ENCODE peak calls at places on chromosomes 4 and X, in eight cellular contexts. One of them, this sample, is unnamed.
A peak's percentile ranks its signal among the peaks of the same experiment; 100 is the strongest.

GRCh38 chr4:8394125-8394524 is 46.4 kb downstream of the ACOX3 start:
- DNase-seq in stromal cell of bone marrow: peak; percentile 20
- DNase-seq in cardiac septum: no peak
- DNase-seq in activated T-cell treated with anti-CD3 and anti-CD28 coated beads, Interleukin-2, amount 50 U/mL, for 72 hours: no peak
- DNase-seq in GM10248: no peak
- DNase-seq in NCI-H2171 treated with DMSO at 0.1 percent for 48 hours: no peak
- DNase-seq in mesothelial cell of epicardium: no peak
- DNase-seq in effector CD4-positive, alpha-beta T cell: no peak
- DNase-seq in this sample: no peak

GRCh38 chr4:1567808-1568581 is 116.1 kb downstream of the FAM53A start:
- DNase-seq in stromal cell of bone marrow: no peak
- DNase-seq in cardiac septum: no peak
- DNase-seq in activated T-cell treated with anti-CD3 and anti-CD28 coated beads, Interleukin-2, amount 50 U/mL, for 72 hours: no peak
- DNase-seq in GM10248: no peak
- DNase-seq in NCI-H2171 treated with DMSO at 0.1 percent for 48 hours: no peak
- DNase-seq in mesothelial cell of epicardium: no peak
- DNase-seq in effector CD4-positive, alpha-beta T cell: no peak
- DNase-seq in this sample: no peak

GRCh38 chr4:101205878-101206277 is 141.4 kb downstream of the PPP3CA start:
- DNase-seq in stromal cell of bone marrow: peak; percentile 50
- DNase-seq in cardiac septum: no peak
- DNase-seq in activated T-cell treated with anti-CD3 and anti-CD28 coated beads, Interleukin-2, amount 50 U/mL, for 72 hours: peak; percentile 61
- DNase-seq in GM10248: peak; percentile 8
- DNase-seq in NCI-H2171 treated with DMSO at 0.1 percent for 48 hours: no peak
- DNase-seq in mesothelial cell of epicardium: no peak
- DNase-seq in effector CD4-positive, alpha-beta T cell: peak; percentile 8
- DNase-seq in this sample: peak; percentile 47

GRCh38 chr4:16801356-16801755 is 97.1 kb downstream of the LDB2 start:
- DNase-seq in stromal cell of bone marrow: no peak
- DNase-seq in cardiac septum: no peak
- DNase-seq in activated T-cell treated with anti-CD3 and anti-CD28 coated beads, Interleukin-2, amount 50 U/mL, for 72 hours: no peak
- DNase-seq in GM10248: no peak
- DNase-seq in NCI-H2171 treated with DMSO at 0.1 percent for 48 hours: no peak
- DNase-seq in mesothelial cell of epicardium: no peak
- DNase-seq in effector CD4-positive, alpha-beta T cell: no peak
- DNase-seq in this sample: no peak

GRCh38 chrX:149487292-149487691 is 17.8 kb downstream of the IDS start:
- DNase-seq in stromal cell of bone marrow: no peak
- DNase-seq in cardiac septum: no peak
- DNase-seq in activated T-cell treated with anti-CD3 and anti-CD28 coated beads, Interleukin-2, amount 50 U/mL, for 72 hours: no peak
- DNase-seq in GM10248: no peak
- DNase-seq in NCI-H2171 treated with DMSO at 0.1 percent for 48 hours: no peak
- DNase-seq in mesothelial cell of epicardium: no peak
- DNase-seq in effector CD4-positive, alpha-beta T cell: no peak
- DNase-seq in this sample: no peak

GRCh38 chrX:110418857-110419249 is 60.2 kb downstream of the RTL9 start:
- DNase-seq in stromal cell of bone marrow: no peak
- DNase-seq in cardiac septum: no peak
- DNase-seq in activated T-cell treated with anti-CD3 and anti-CD28 coated beads, Interleukin-2, amount 50 U/mL, for 72 hours: no peak
- DNase-seq in GM10248: no peak
- DNase-seq in NCI-H2171 treated with DMSO at 0.1 percent for 48 hours: no peak
- DNase-seq in mesothelial cell of epicardium: no peak
- DNase-seq in effector CD4-positive, alpha-beta T cell: no peak
- DNase-seq in this sample: no peak

GRCh38 chrX:13398073-13398823 is 78.4 kb upstream of the ATXN3L start:
- DNase-seq in stromal cell of bone marrow: peak; percentile 97
- DNase-seq in cardiac septum: no peak
- DNase-seq in activated T-cell treated with anti-CD3 and anti-CD28 coated beads, Interleukin-2, amount 50 U/mL, for 72 hours: peak; percentile 38
- DNase-seq in GM10248: no peak
- DNase-seq in NCI-H2171 treated with DMSO at 0.1 percent for 48 hours: no peak
- DNase-seq in mesothelial cell of epicardium: no peak
- DNase-seq in effector CD4-positive, alpha-beta T cell: no peak
- DNase-seq in this sample: no peak

GRCh38 chrX:54721424-54721823 is 76.6 kb downstream of the ITIH6 start:
- DNase-seq in stromal cell of bone marrow: no peak
- DNase-seq in cardiac septum: no peak
- DNase-seq in activated T-cell treated with anti-CD3 and anti-CD28 coated beads, Interleukin-2, amount 50 U/mL, for 72 hours: no peak
- DNase-seq in GM10248: no peak
- DNase-seq in NCI-H2171 treated with DMSO at 0.1 percent for 48 hours: no peak
- DNase-seq in mesothelial cell of epicardium: no peak
- DNase-seq in effector CD4-positive, alpha-beta T cell: no peak
- DNase-seq in this sample: no peak

GRCh38 chr4:175905939-175906338 is 93.9 kb upstream of the GPM6A start:
- DNase-seq in stromal cell of bone marrow: no peak
- DNase-seq in cardiac septum: no peak
- DNase-seq in activated T-cell treated with anti-CD3 and anti-CD28 coated beads, Interleukin-2, amount 50 U/mL, for 72 hours: no peak
- DNase-seq in GM10248: no peak
- DNase-seq in NCI-H2171 treated with DMSO at 0.1 percent for 48 hours: no peak
- DNase-seq in mesothelial cell of epicardium: no peak
- DNase-seq in effector CD4-positive, alpha-beta T cell: no peak
- DNase-seq in this sample: no peak

GRCh38 chrX:42119076-42119475 is 195.7 kb upstream of the CASK start:
- DNase-seq in stromal cell of bone marrow: peak; percentile 62
- DNase-seq in cardiac septum: no peak
- DNase-seq in activated T-cell treated with anti-CD3 and anti-CD28 coated beads, Interleukin-2, amount 50 U/mL, for 72 hours: no peak
- DNase-seq in GM10248: no peak
- DNase-seq in NCI-H2171 treated with DMSO at 0.1 percent for 48 hours: peak; percentile 95
- DNase-seq in mesothelial cell of epicardium: no peak
- DNase-seq in effector CD4-positive, alpha-beta T cell: no peak
- DNase-seq in this sample: no peak

GRCh38 chrX:17077349-17077748 is 130.9 kb downstream of the REPS2 start:
- DNase-seq in stromal cell of bone marrow: no peak
- DNase-seq in cardiac septum: no peak
- DNase-seq in activated T-cell treated with anti-CD3 and anti-CD28 coated beads, Interleukin-2, amount 50 U/mL, for 72 hours: no peak
- DNase-seq in GM10248: no peak
- DNase-seq in NCI-H2171 treated with DMSO at 0.1 percent for 48 hours: no peak
- DNase-seq in mesothelial cell of epicardium: no peak
- DNase-seq in effector CD4-positive, alpha-beta T cell: no peak
- DNase-seq in this sample: no peak

GRCh38 chr4:169225812-169226211 is 44.9 kb downstream of the SH3RF1 start:
- DNase-seq in stromal cell of bone marrow: no peak
- DNase-seq in cardiac septum: no peak
- DNase-seq in activated T-cell treated with anti-CD3 and anti-CD28 coated beads, Interleukin-2, amount 50 U/mL, for 72 hours: no peak
- DNase-seq in GM10248: no peak
- DNase-seq in NCI-H2171 treated with DMSO at 0.1 percent for 48 hours: no peak
- DNase-seq in mesothelial cell of epicardium: no peak
- DNase-seq in effector CD4-positive, alpha-beta T cell: no peak
- DNase-seq in this sample: no peak

GRCh38 chr4:151540728-151541437 is 131.9 kb downstream of the FHIP1A start:
- DNase-seq in stromal cell of bone marrow: peak; percentile 70
- DNase-seq in cardiac septum: no peak
- DNase-seq in activated T-cell treated with anti-CD3 and anti-CD28 coated beads, Interleukin-2, amount 50 U/mL, for 72 hours: no peak
- DNase-seq in GM10248: no peak
- DNase-seq in NCI-H2171 treated with DMSO at 0.1 percent for 48 hours: no peak
- DNase-seq in mesothelial cell of epicardium: peak; percentile 44
- DNase-seq in effector CD4-positive, alpha-beta T cell: no peak
- DNase-seq in this sample: no peak

GRCh38 chr4:39255266-39255665 is 72.9 kb downstream of the WDR19 start:
- DNase-seq in stromal cell of bone marrow: no peak
- DNase-seq in cardiac septum: no peak
- DNase-seq in activated T-cell treated with anti-CD3 and anti-CD28 coated beads, Interleukin-2, amount 50 U/mL, for 72 hours: no peak
- DNase-seq in GM10248: no peak
- DNase-seq in NCI-H2171 treated with DMSO at 0.1 percent for 48 hours: no peak
- DNase-seq in mesothelial cell of epicardium: no peak
- DNase-seq in effector CD4-positive, alpha-beta T cell: no peak
- DNase-seq in this sample: no peak

GRCh38 chrX:16511776-16512400 is 138.1 kb upstream of the S100G start:
- DNase-seq in stromal cell of bone marrow: no peak
- DNase-seq in cardiac septum: no peak
- DNase-seq in activated T-cell treated with anti-CD3 and anti-CD28 coated beads, Interleukin-2, amount 50 U/mL, for 72 hours: no peak
- DNase-seq in GM10248: no peak
- DNase-seq in NCI-H2171 treated with DMSO at 0.1 percent for 48 hours: no peak
- DNase-seq in mesothelial cell of epicardium: no peak
- DNase-seq in effector CD4-positive, alpha-beta T cell: no peak
- DNase-seq in this sample: no peak

GRCh38 chr4:42995343-42995944 is 102.9 kb downstream of the GRXCR1 start:
- DNase-seq in stromal cell of bone marrow: peak; percentile 3
- DNase-seq in cardiac septum: no peak
- DNase-seq in activated T-cell treated with anti-CD3 and anti-CD28 coated beads, Interleukin-2, amount 50 U/mL, for 72 hours: no peak
- DNase-seq in GM10248: peak; percentile 32
- DNase-seq in NCI-H2171 treated with DMSO at 0.1 percent for 48 hours: peak; percentile 67
- DNase-seq in mesothelial cell of epicardium: no peak
- DNase-seq in effector CD4-positive, alpha-beta T cell: no peak
- DNase-seq in this sample: no peak

GRCh38 chr4:80202784-80203553 is 5.7 kb downstream of the PRDM8 start:
- DNase-seq in stromal cell of bone marrow: no peak
- DNase-seq in cardiac septum: no peak
- DNase-seq in activated T-cell treated with anti-CD3 and anti-CD28 coated beads, Interleukin-2, amount 50 U/mL, for 72 hours: peak; percentile 65
- DNase-seq in GM10248: peak; percentile 45
- DNase-seq in NCI-H2171 treated with DMSO at 0.1 percent for 48 hours: no peak
- DNase-seq in mesothelial cell of epicardium: no peak
- DNase-seq in effector CD4-positive, alpha-beta T cell: peak; percentile 44
- DNase-seq in this sample: no peak

GRCh38 chr4:79528241-79528706 is 120.2 kb upstream of the GK2 start:
- DNase-seq in stromal cell of bone marrow: no peak
- DNase-seq in cardiac septum: no peak
- DNase-seq in activated T-cell treated with anti-CD3 and anti-CD28 coated beads, Interleukin-2, amount 50 U/mL, for 72 hours: peak; percentile 0
- DNase-seq in GM10248: no peak
- DNase-seq in NCI-H2171 treated with DMSO at 0.1 percent for 48 hours: no peak
- DNase-seq in mesothelial cell of epicardium: no peak
- DNase-seq in effector CD4-positive, alpha-beta T cell: no peak
- DNase-seq in this sample: no peak

GRCh38 chrX:115339441-115340025 is 50.0 kb downstream of the LUZP4 start:
- DNase-seq in stromal cell of bone marrow: no peak
- DNase-seq in cardiac septum: no peak
- DNase-seq in activated T-cell treated with anti-CD3 and anti-CD28 coated beads, Interleukin-2, amount 50 U/mL, for 72 hours: no peak
- DNase-seq in GM10248: no peak
- DNase-seq in NCI-H2171 treated with DMSO at 0.1 percent for 48 hours: no peak
- DNase-seq in mesothelial cell of epicardium: no peak
- DNase-seq in effector CD4-positive, alpha-beta T cell: no peak
- DNase-seq in this sample: no peak

GRCh38 chr4:11743961-11744360 is 315.3 kb upstream of the HS3ST1 start:
- DNase-seq in stromal cell of bone marrow: no peak
- DNase-seq in cardiac septum: no peak
- DNase-seq in activated T-cell treated with anti-CD3 and anti-CD28 coated beads, Interleukin-2, amount 50 U/mL, for 72 hours: no peak
- DNase-seq in GM10248: no peak
- DNase-seq in NCI-H2171 treated with DMSO at 0.1 percent for 48 hours: no peak
- DNase-seq in mesothelial cell of epicardium: no peak
- DNase-seq in effector CD4-positive, alpha-beta T cell: no peak
- DNase-seq in this sample: no peak